ENCODE peak calls at places on chromosomes 3 and 15, in six cellular contexts. V, L, T, Z, A and O are unnamed samples.

GRCh38 chr3:109994853-109995252 is 657.5 kb upstream of the DPPA4 start:
- DNase-seq in V (no peak), L (no peak), T (no peak), Z (no peak), A (no peak), O (no peak)

GRCh38 chr3:193865339-193865738 is 270.6 kb upstream of the HES1 start:
- DNase-seq in V (no peak), L (no peak), T (no peak), Z (no peak), A (no peak), O (no peak)

GRCh38 chr15:31328425-31328998 is 1.9 kb downstream of the KLF13 start:
- DNase-seq in V (peak; percentile 70), L (no peak), T (no peak), Z (peak; percentile 11), A (peak; percentile 85), O (no peak)

GRCh38 chr3:132904-133303 is 63.7 kb upstream of the CHL1 start:
- DNase-seq in V (no peak), L (no peak), T (no peak), Z (no peak), A (no peak), O (no peak)

GRCh38 chr15:23877502-23878412 is 190.7 kb upstream of the NDN start:
- DNase-seq in V (peak; percentile 33), L (no peak), T (peak; percentile 7), Z (no peak), A (peak; percentile 69), O (no peak)

GRCh38 chr15:39878401-39878775 is 41.7 kb downstream of the GPR176 start:
- DNase-seq in V (peak; percentile 68), L (peak; percentile 80), T (no peak), Z (peak; percentile 75), A (no peak), O (no peak)

GRCh38 chr3:152309535-152310317 is 41.0 kb downstream of the MBNL1 start:
- DNase-seq in V (peak; percentile 65), L (peak; percentile 67), T (no peak), Z (peak; percentile 73), A (no peak), O (no peak)

GRCh38 chr15:65213241-65213640 is 2.0 kb upstream of the CILP start:
- DNase-seq in V (peak; percentile 24), L (peak; percentile 44), T (no peak), Z (no peak), A (no peak), O (no peak)

GRCh38 chr3:188202358-188203138 is 48.6 kb downstream of the LPP start:
- DNase-seq in V (no peak), L (no peak), T (no peak), Z (no peak), A (no peak), O (no peak)

GRCh38 chr3:10599017-10599416 is 93.6 kb upstream of the ATP2B2 start:
- DNase-seq in V (no peak), L (no peak), T (no peak), Z (no peak), A (no peak), O (no peak)

GRCh38 chr3:81643721-81644120 is 117.7 kb downstream of the GBE1 start:
- DNase-seq in V (peak; percentile 39), L (peak; percentile 41), T (no peak), Z (no peak), A (no peak), O (no peak)

GRCh38 chr3:142285057-142285666 is 59.8 kb upstream of the GK5 start:
- DNase-seq in V (no peak), L (no peak), T (no peak), Z (no peak), A (no peak), O (no peak)

GRCh38 chr3:45993421-45994027 is 2.1 kb downstream of the FYCO1 start:
- DNase-seq in V (no peak), L (no peak), T (no peak), Z (no peak), A (no peak), O (no peak)

GRCh38 chr15:50168778-50169411 is 13.1 kb upstream of the SLC27A2 start:
- DNase-seq in V (no peak), L (no peak), T (no peak), Z (no peak), A (no peak), O (no peak)

GRCh38 chr15:27418729-27419128 is 447.7 kb downstream of the GABRG3 start:
- DNase-seq in V (no peak), L (no peak), T (no peak), Z (no peak), A (no peak), O (peak; percentile 11)

GRCh38 chr3:183202004-183202722 is 39.6 kb upstream of the LAMP3 start:
- DNase-seq in V (no peak), L (no peak), T (no peak), Z (no peak), A (no peak), O (no peak)

GRCh38 chr15:73922186-73923151 is 3.8 kb upstream of the LOXL1 start:
- DNase-seq in V (no peak), L (peak; percentile 85), T (no peak), Z (peak; percentile 51), A (no peak), O (no peak)

GRCh38 chr3:111156506-111156905 is 84.9 kb downstream of the NECTIN3 start:
- DNase-seq in V (peak; percentile 26), L (peak; percentile 3), T (no peak), Z (peak; percentile 39), A (no peak), O (no peak)